ENCODE peak calls at places on chromosomes 12 and 14, in nine cellular contexts. I is GDM1; L is HuH-7; B is Ammon's horn; Q is CD4-positive, CD25-positive, alpha-beta regulatory T cell; A is SW480; D is Kasumi-1; S is activated naive CD4-positive, alpha-beta T cell treated with Interleukin-2 at 50 U/mL for 16 hours; H is right lobe of liver. K is an unnamed sample.

GRCh38 chr12:88035271-88035906 is 6.2 kb upstream of the C12orf50 start:
- DNase-seq in I (peak; percentile 83), L (peak; percentile 74), B (peak; percentile 95), Q (peak; percentile 90), A (peak; percentile 79), D (peak; percentile 90), S (peak; percentile 91), H (peak; percentile 94), K (peak; percentile 19)

GRCh38 chr12:112900298-112901145 is 6.2 kb upstream of the OAS1 start:
- DNase-seq in I (peak; percentile 41), L (peak; percentile 61), B (peak; percentile 23), Q (peak; percentile 68), A (peak; percentile 53), D (peak; percentile 61), S (peak; percentile 34), H (no peak), K (no peak)

GRCh38 chr12:11892065-11892391 is 178.7 kb upstream of the BCL2L14 start:
- DNase-seq in I (no peak), L (no peak), B (no peak), Q (no peak), A (no peak), D (no peak), S (no peak), H (no peak), K (no peak)

GRCh38 chr12:64611430-64612286 is 1.4 kb downstream of the RASSF3 start:
- DNase-seq in I (no peak), L (no peak), B (no peak), Q (peak; percentile 57), A (peak; percentile 17), D (peak; percentile 64), S (peak; percentile 39), H (peak; percentile 60), K (no peak)

GRCh38 chr14:21999400-21999799 is 325.8 kb upstream of the OR4E1 start:
- DNase-seq in I (no peak), L (no peak), B (no peak), Q (no peak), A (peak; percentile 5), D (no peak), S (no peak), H (no peak), K (no peak)

GRCh38 chr14:95156153-95156764 is 1.1 kb downstream of the DICER1 start:
- DNase-seq in I (no peak), L (no peak), B (peak; percentile 28), Q (peak; percentile 39), A (peak; percentile 29), D (peak; percentile 27), S (no peak), H (no peak), K (no peak)

GRCh38 chr12:132321321-132322118 is 7.9 kb downstream of the GALNT9 start:
- DNase-seq in I (no peak), L (no peak), B (no peak), Q (no peak), A (no peak), D (no peak), S (no peak), H (no peak), K (no peak)

GRCh38 chr12:32084017-32084688 is 22.5 kb upstream of the BICD1 start:
- DNase-seq in I (no peak), L (no peak), B (no peak), Q (no peak), A (no peak), D (no peak), S (no peak), H (no peak), K (no peak)